ENCODE peak calls at places on chromosomes 12 and 14, in ten cellular contexts. One of them, this sample, is unnamed.

GRCh38 chr14:75715926-75716780 is 55.1 kb downstream of the TTLL5 start:
- DNase-seq in pancreas: no peak
- DNase-seq in spleen: no peak
- DNase-seq in foreskin fibroblast: peak
- DNase-seq in breast epithelium: no peak
- DNase-seq in lung: no peak
- DNase-seq in bronchial epithelial cell: peak
- DNase-seq in MCF 10A: peak
- DNase-seq in neural progenitor cell: no peak
- DNase-seq in GM20000: no peak
- DNase-seq in this sample: no peak

GRCh38 chr12:97168804-97169203 is 261.7 kb downstream of the NEDD1 start:
- DNase-seq in pancreas: no peak
- DNase-seq in spleen: no peak
- DNase-seq in foreskin fibroblast: no peak
- DNase-seq in breast epithelium: no peak
- DNase-seq in lung: no peak
- DNase-seq in bronchial epithelial cell: no peak
- DNase-seq in MCF 10A: no peak
- DNase-seq in neural progenitor cell: no peak
- DNase-seq in GM20000: no peak
- DNase-seq in this sample: no peak

GRCh38 chr14:88983755-88984154 is 159.3 kb downstream of the TTC8 start:
- DNase-seq in pancreas: no peak
- DNase-seq in spleen: no peak
- DNase-seq in foreskin fibroblast: peak
- DNase-seq in breast epithelium: no peak
- DNase-seq in lung: no peak
- DNase-seq in bronchial epithelial cell: peak
- DNase-seq in MCF 10A: peak
- DNase-seq in neural progenitor cell: no peak
- DNase-seq in GM20000: no peak
- DNase-seq in this sample: no peak

GRCh38 chr12:1642513-1642912 is 13.5 kb downstream of the WNT5B start:
- DNase-seq in pancreas: no peak
- DNase-seq in spleen: no peak
- DNase-seq in foreskin fibroblast: no peak
- DNase-seq in breast epithelium: no peak
- DNase-seq in lung: no peak
- DNase-seq in bronchial epithelial cell: no peak
- DNase-seq in MCF 10A: no peak
- DNase-seq in neural progenitor cell: no peak
- DNase-seq in GM20000: no peak
- DNase-seq in this sample: no peak

GRCh38 chr12:62772556-62772955 is 162.4 kb downstream of the PPM1H start:
- DNase-seq in pancreas: no peak
- DNase-seq in spleen: no peak
- DNase-seq in foreskin fibroblast: peak
- DNase-seq in breast epithelium: no peak
- DNase-seq in lung: no peak
- DNase-seq in bronchial epithelial cell: peak
- DNase-seq in MCF 10A: peak
- DNase-seq in neural progenitor cell: no peak
- DNase-seq in GM20000: no peak
- DNase-seq in this sample: no peak

GRCh38 chr14:50875359-50876090 is 3.7 kb downstream of the ABHD12B start:
- DNase-seq in pancreas: no peak
- DNase-seq in spleen: no peak
- DNase-seq in foreskin fibroblast: peak
- DNase-seq in breast epithelium: no peak
- DNase-seq in lung: no peak
- DNase-seq in bronchial epithelial cell: no peak
- DNase-seq in MCF 10A: no peak
- DNase-seq in neural progenitor cell: no peak
- DNase-seq in GM20000: peak
- DNase-seq in this sample: no peak

GRCh38 chr14:60222820-60223219 is 26.2 kb upstream of the PPM1A start:
- DNase-seq in pancreas: peak
- DNase-seq in spleen: no peak
- DNase-seq in foreskin fibroblast: no peak
- DNase-seq in breast epithelium: peak
- DNase-seq in lung: peak
- DNase-seq in bronchial epithelial cell: peak
- DNase-seq in MCF 10A: no peak
- DNase-seq in neural progenitor cell: no peak
- DNase-seq in GM20000: no peak
- DNase-seq in this sample: no peak

GRCh38 chr14:72524230-72524629 is 369.7 kb downstream of the DPF3 start:
- DNase-seq in pancreas: no peak
- DNase-seq in spleen: no peak
- DNase-seq in foreskin fibroblast: no peak
- DNase-seq in breast epithelium: no peak
- DNase-seq in lung: no peak
- DNase-seq in bronchial epithelial cell: no peak
- DNase-seq in MCF 10A: no peak
- DNase-seq in neural progenitor cell: no peak
- DNase-seq in GM20000: no peak
- DNase-seq in this sample: no peak

GRCh38 chr14:34043627-34044372 is 92.9 kb upstream of the EGLN3 start:
- DNase-seq in pancreas: no peak
- DNase-seq in spleen: no peak
- DNase-seq in foreskin fibroblast: no peak
- DNase-seq in breast epithelium: no peak
- DNase-seq in lung: no peak
- DNase-seq in bronchial epithelial cell: peak
- DNase-seq in MCF 10A: peak
- DNase-seq in neural progenitor cell: no peak
- DNase-seq in GM20000: peak
- DNase-seq in this sample: no peak

GRCh38 chr12:127179199-127179598 is 1087.8 kb upstream of the TMEM132C start:
- DNase-seq in pancreas: no peak
- DNase-seq in spleen: no peak
- DNase-seq in foreskin fibroblast: peak
- DNase-seq in breast epithelium: no peak
- DNase-seq in lung: no peak
- DNase-seq in bronchial epithelial cell: peak
- DNase-seq in MCF 10A: peak
- DNase-seq in neural progenitor cell: no peak
- DNase-seq in GM20000: no peak
- DNase-seq in this sample: no peak

GRCh38 chr14:56659964-56660551 is 80.5 kb downstream of the TMEM260 start:
- DNase-seq in pancreas: no peak
- DNase-seq in spleen: no peak
- DNase-seq in foreskin fibroblast: peak
- DNase-seq in breast epithelium: no peak
- DNase-seq in lung: no peak
- DNase-seq in bronchial epithelial cell: peak
- DNase-seq in MCF 10A: peak
- DNase-seq in neural progenitor cell: peak
- DNase-seq in GM20000: peak
- DNase-seq in this sample: no peak

GRCh38 chr12:25924535-25925001 is 33.9 kb upstream of the RASSF8 start:
- DNase-seq in pancreas: no peak
- DNase-seq in spleen: no peak
- DNase-seq in foreskin fibroblast: peak
- DNase-seq in breast epithelium: no peak
- DNase-seq in lung: no peak
- DNase-seq in bronchial epithelial cell: peak
- DNase-seq in MCF 10A: peak
- DNase-seq in neural progenitor cell: peak
- DNase-seq in GM20000: no peak
- DNase-seq in this sample: no peak

GRCh38 chr12:116358850-116359761 is 81.6 kb upstream of the MED13L start:
- DNase-seq in pancreas: peak
- DNase-seq in spleen: peak
- DNase-seq in foreskin fibroblast: peak
- DNase-seq in breast epithelium: peak
- DNase-seq in lung: peak
- DNase-seq in bronchial epithelial cell: peak
- DNase-seq in MCF 10A: peak
- DNase-seq in neural progenitor cell: peak
- DNase-seq in GM20000: peak
- DNase-seq in this sample: peak

GRCh38 chr14:100904307-100905019 is 941 bp upstream of the RTL1 start:
- DNase-seq in pancreas: peak
- DNase-seq in spleen: no peak
- DNase-seq in foreskin fibroblast: no peak
- DNase-seq in breast epithelium: no peak
- DNase-seq in lung: peak
- DNase-seq in bronchial epithelial cell: no peak
- DNase-seq in MCF 10A: no peak
- DNase-seq in neural progenitor cell: peak
- DNase-seq in GM20000: peak
- DNase-seq in this sample: no peak
- TF ChIP-seq CTCF in pancreas: no peak
- TF ChIP-seq CTCF in spleen: no peak
- TF ChIP-seq CTCF in foreskin fibroblast: peak
- TF ChIP-seq CTCF in breast epithelium: no peak
- TF ChIP-seq CTCF in lung: no peak
- TF ChIP-seq CTCF in bronchial epithelial cell: no peak
- TF ChIP-seq CTCF in MCF 10A: no peak
- TF ChIP-seq CTCF in neural progenitor cell: peak
- TF ChIP-seq CTCF in GM20000: no peak
- TF ChIP-seq CTCF in this sample: peak

DNA sequence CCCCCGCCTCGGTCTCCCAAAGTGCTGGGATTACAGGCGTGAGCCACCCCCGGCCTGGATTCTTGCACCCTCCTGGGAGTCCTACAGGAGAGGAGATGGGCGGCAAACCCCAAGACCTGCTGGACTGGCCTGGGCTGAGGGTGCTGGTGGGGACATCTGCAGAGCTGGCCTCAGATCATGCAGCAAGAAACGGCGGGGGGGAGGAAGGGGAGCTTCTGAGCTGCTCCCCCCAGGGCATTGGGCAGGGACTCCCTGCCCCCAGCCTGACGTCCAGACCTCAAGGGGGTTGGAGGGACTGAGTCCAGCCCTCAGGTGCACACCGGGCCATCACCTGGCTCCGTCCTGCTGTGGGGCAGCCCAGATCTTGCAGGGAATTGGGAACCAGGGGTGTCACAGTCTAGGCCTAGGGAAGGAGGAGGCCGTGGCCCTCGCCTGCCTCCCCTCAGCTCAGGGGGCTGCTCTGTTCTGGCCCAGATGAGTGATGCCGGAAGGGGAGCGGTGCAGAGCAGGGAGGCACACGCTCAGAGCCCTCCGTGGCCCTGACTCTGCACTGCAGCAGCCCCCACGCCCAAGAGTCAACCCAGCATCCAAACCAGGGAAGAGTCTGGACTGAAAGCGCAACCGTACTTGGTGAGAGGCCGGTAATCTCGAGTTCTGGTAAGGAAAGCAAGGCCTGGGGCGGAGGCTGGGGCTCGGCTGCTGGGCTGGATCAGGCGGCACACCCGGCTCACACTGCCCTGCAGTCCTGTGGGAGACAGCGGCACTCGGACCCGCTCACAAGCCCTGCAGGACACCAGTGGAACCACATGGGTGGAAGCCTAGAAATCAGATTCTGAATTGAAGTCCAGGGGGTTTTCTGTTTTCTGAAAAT is 8.9 kb upstream of the AMN start:
- DNase-seq in pancreas: no peak
- DNase-seq in spleen: peak
- DNase-seq in foreskin fibroblast: no peak
- DNase-seq in breast epithelium: no peak
- DNase-seq in lung: no peak
- DNase-seq in bronchial epithelial cell: no peak
- DNase-seq in MCF 10A: no peak
- DNase-seq in neural progenitor cell: no peak
- DNase-seq in GM20000: peak
- DNase-seq in this sample: no peak
- TF ChIP-seq CTCF in pancreas: no peak
- TF ChIP-seq CTCF in spleen: no peak
- TF ChIP-seq CTCF in foreskin fibroblast: no peak
- TF ChIP-seq CTCF in breast epithelium: no peak
- TF ChIP-seq CTCF in lung: no peak
- TF ChIP-seq CTCF in bronchial epithelial cell: no peak
- TF ChIP-seq CTCF in MCF 10A: no peak
- TF ChIP-seq CTCF in neural progenitor cell: no peak
- TF ChIP-seq CTCF in GM20000: no peak
- TF ChIP-seq CTCF in this sample: peak

GRCh38 chr12:123801573-123802178 is 39.6 kb downstream of the DNAH10 start:
- DNase-seq in pancreas: no peak
- DNase-seq in spleen: no peak
- DNase-seq in foreskin fibroblast: peak
- DNase-seq in breast epithelium: no peak
- DNase-seq in lung: no peak
- DNase-seq in bronchial epithelial cell: peak
- DNase-seq in MCF 10A: peak
- DNase-seq in neural progenitor cell: no peak
- DNase-seq in GM20000: peak
- DNase-seq in this sample: no peak
- TF ChIP-seq CTCF in pancreas: no peak
- TF ChIP-seq CTCF in spleen: no peak
- TF ChIP-seq CTCF in foreskin fibroblast: peak
- TF ChIP-seq CTCF in breast epithelium: no peak
- TF ChIP-seq CTCF in lung: no peak
- TF ChIP-seq CTCF in bronchial epithelial cell: peak
- TF ChIP-seq CTCF in MCF 10A: peak
- TF ChIP-seq CTCF in neural progenitor cell: peak
- TF ChIP-seq CTCF in GM20000: peak
- TF ChIP-seq CTCF in this sample: peak

GRCh38 chr12:113812431-113813228 is 153.5 kb downstream of the RBM19 start:
- DNase-seq in pancreas: no peak
- DNase-seq in spleen: no peak
- DNase-seq in foreskin fibroblast: no peak
- DNase-seq in breast epithelium: no peak
- DNase-seq in lung: no peak
- DNase-seq in bronchial epithelial cell: no peak
- DNase-seq in MCF 10A: no peak
- DNase-seq in neural progenitor cell: no peak
- DNase-seq in GM20000: no peak
- DNase-seq in this sample: no peak

GRCh38 chr12:113818833-113819232 is 147.3 kb downstream of the RBM19 start:
- DNase-seq in pancreas: no peak
- DNase-seq in spleen: no peak
- DNase-seq in foreskin fibroblast: peak
- DNase-seq in breast epithelium: no peak
- DNase-seq in lung: no peak
- DNase-seq in bronchial epithelial cell: no peak
- DNase-seq in MCF 10A: no peak
- DNase-seq in neural progenitor cell: peak
- DNase-seq in GM20000: no peak
- DNase-seq in this sample: no peak

GRCh38 chr12:113818278-113818677 is 147.8 kb downstream of the RBM19 start:
- DNase-seq in pancreas: no peak
- DNase-seq in spleen: no peak
- DNase-seq in foreskin fibroblast: no peak
- DNase-seq in breast epithelium: no peak
- DNase-seq in lung: no peak
- DNase-seq in bronchial epithelial cell: no peak
- DNase-seq in MCF 10A: no peak
- DNase-seq in neural progenitor cell: no peak
- DNase-seq in GM20000: no peak
- DNase-seq in this sample: no peak

GRCh38 chr12:113813229-113813541 is 152.9 kb downstream of the RBM19 start:
- DNase-seq in pancreas: no peak
- DNase-seq in spleen: no peak
- DNase-seq in foreskin fibroblast: no peak
- DNase-seq in breast epithelium: no peak
- DNase-seq in lung: no peak
- DNase-seq in bronchial epithelial cell: no peak
- DNase-seq in MCF 10A: no peak
- DNase-seq in neural progenitor cell: no peak
- DNase-seq in GM20000: no peak
- DNase-seq in this sample: no peak

GRCh38 chr12:113815031-113815430 is 151.1 kb downstream of the RBM19 start:
- DNase-seq in pancreas: no peak
- DNase-seq in spleen: no peak
- DNase-seq in foreskin fibroblast: no peak
- DNase-seq in breast epithelium: no peak
- DNase-seq in lung: no peak
- DNase-seq in bronchial epithelial cell: peak
- DNase-seq in MCF 10A: no peak
- DNase-seq in neural progenitor cell: no peak
- DNase-seq in GM20000: no peak
- DNase-seq in this sample: no peak
- TF ChIP-seq CTCF in pancreas: no peak
- TF ChIP-seq CTCF in spleen: no peak
- TF ChIP-seq CTCF in foreskin fibroblast: no peak
- TF ChIP-seq CTCF in breast epithelium: no peak
- TF ChIP-seq CTCF in lung: no peak
- TF ChIP-seq CTCF in bronchial epithelial cell: no peak
- TF ChIP-seq CTCF in MCF 10A: no peak
- TF ChIP-seq CTCF in neural progenitor cell: no peak
- TF ChIP-seq CTCF in GM20000: no peak
- TF ChIP-seq CTCF in this sample: no peak

This sample was measured in type B pancreatic cell.